ENCODE peak calls at places on chromosome 20, in four cellular contexts. One of them, this sample, is unnamed. For H3K9me3, the result is how much of the 10 kb centered on the place peaks cover.

GRCh38 chr20:46438156-46438750 is 31.8 kb upstream of the ELMO2 start:
- DNase-seq in stomach: no peak
- DNase-seq in CD4-positive, alpha-beta T cell: no peak
- DNase-seq in SK-N-SH: peak
- DNase-seq in this sample: no peak

GRCh38 chr20:63098195-63098810 is 91.5 kb upstream of the BHLHE23 start:
- DNase-seq in stomach: no peak
- DNase-seq in CD4-positive, alpha-beta T cell: no peak
- DNase-seq in SK-N-SH: no peak
- DNase-seq in this sample: peak

GRCh38 chr20:54938707-54939106 is 463.3 kb downstream of the DOK5 start:
- DNase-seq in stomach: no peak
- DNase-seq in CD4-positive, alpha-beta T cell: no peak
- DNase-seq in SK-N-SH: peak
- DNase-seq in this sample: no peak

GRCh38 chr20:63309261-63310071 is 16.5 kb downstream of the COL20A1 start:
- DNase-seq in stomach: peak
- DNase-seq in CD4-positive, alpha-beta T cell: peak
- DNase-seq in SK-N-SH: peak
- DNase-seq in this sample: no peak

GRCh38 chr20:35344354-35344837 is 52.2 kb upstream of the FAM83C start:
- DNase-seq in stomach: peak
- DNase-seq in CD4-positive, alpha-beta T cell: no peak
- DNase-seq in SK-N-SH: peak
- DNase-seq in this sample: no peak

GRCh38 chr20:32573167-32573851 is 11.8 kb downstream of the NOL4L start:
- DNase-seq in stomach: no peak
- DNase-seq in CD4-positive, alpha-beta T cell: no peak
- DNase-seq in SK-N-SH: no peak
- DNase-seq in this sample: no peak

GRCh38 chr20:33609504-33609903 is 52.6 kb upstream of the C20orf144 start:
- DNase-seq in stomach: no peak
- DNase-seq in CD4-positive, alpha-beta T cell: no peak
- DNase-seq in SK-N-SH: no peak
- DNase-seq in this sample: no peak

GRCh38 chr20:23582293-23582692 is 14.0 kb upstream of the CST9L start:
- DNase-seq in stomach: no peak
- DNase-seq in CD4-positive, alpha-beta T cell: no peak
- DNase-seq in SK-N-SH: no peak
- DNase-seq in this sample: no peak

GRCh38 chr20:46739441-46740213 is 30.2 kb downstream of the SLC2A10 start:
- DNase-seq in stomach: peak
- DNase-seq in CD4-positive, alpha-beta T cell: no peak
- DNase-seq in SK-N-SH: no peak
- DNase-seq in this sample: no peak

GRCh38 chr20:63100926-63101699 is 94.3 kb upstream of the BHLHE23 start:
- DNase-seq in stomach: no peak
- DNase-seq in CD4-positive, alpha-beta T cell: no peak
- DNase-seq in SK-N-SH: no peak
- DNase-seq in this sample: peak

GRCh38 chr20:22775671-22776139 is 191.3 kb upstream of the FOXA2 start:
- DNase-seq in stomach: no peak
- DNase-seq in CD4-positive, alpha-beta T cell: no peak
- DNase-seq in SK-N-SH: no peak
- DNase-seq in this sample: no peak

GRCh38 chr20:44039741-44040140 is 125.1 kb downstream of the TOX2 start:
- DNase-seq in stomach: peak
- DNase-seq in CD4-positive, alpha-beta T cell: no peak
- DNase-seq in SK-N-SH: no peak
- DNase-seq in this sample: no peak

GRCh38 chr20:50482396-50482890 is 27.7 kb upstream of the PTPN1 start:
- DNase-seq in stomach: no peak
- DNase-seq in CD4-positive, alpha-beta T cell: no peak
- DNase-seq in SK-N-SH: no peak
- DNase-seq in this sample: no peak
- H3K9me3 ChIP-seq in stomach: under half
- H3K9me3 ChIP-seq in CD4-positive, alpha-beta T cell: under half
- H3K9me3 ChIP-seq in SK-N-SH: under half
- H3K9me3 ChIP-seq in this sample: under half

GRCh38 chr20:61599061-61599930 is 347.2 kb downstream of the CDH4 start:
- DNase-seq in stomach: no peak
- DNase-seq in CD4-positive, alpha-beta T cell: no peak
- DNase-seq in SK-N-SH: peak
- DNase-seq in this sample: no peak

GRCh38 chr20:61600061-61600460 is 348.0 kb downstream of the CDH4 start:
- DNase-seq in stomach: no peak
- DNase-seq in CD4-positive, alpha-beta T cell: no peak
- DNase-seq in SK-N-SH: no peak
- DNase-seq in this sample: no peak

GRCh38 chr20:61603715-61604114 is 351.7 kb downstream of the CDH4 start:
- DNase-seq in stomach: no peak
- DNase-seq in CD4-positive, alpha-beta T cell: no peak
- DNase-seq in SK-N-SH: no peak
- DNase-seq in this sample: no peak

GRCh38 chr20:61601853-61602252 is 349.8 kb downstream of the CDH4 start:
- DNase-seq in stomach: no peak
- DNase-seq in CD4-positive, alpha-beta T cell: no peak
- DNase-seq in SK-N-SH: no peak
- DNase-seq in this sample: no peak

GRCh38 chr20:61601361-61601760 is 349.3 kb downstream of the CDH4 start:
- DNase-seq in stomach: no peak
- DNase-seq in CD4-positive, alpha-beta T cell: no peak
- DNase-seq in SK-N-SH: no peak
- DNase-seq in this sample: no peak
- H3K9me3 ChIP-seq in stomach: half or more
- H3K9me3 ChIP-seq in CD4-positive, alpha-beta T cell: under half
- H3K9me3 ChIP-seq in SK-N-SH: under half
- H3K9me3 ChIP-seq in this sample: under half

DNA sequence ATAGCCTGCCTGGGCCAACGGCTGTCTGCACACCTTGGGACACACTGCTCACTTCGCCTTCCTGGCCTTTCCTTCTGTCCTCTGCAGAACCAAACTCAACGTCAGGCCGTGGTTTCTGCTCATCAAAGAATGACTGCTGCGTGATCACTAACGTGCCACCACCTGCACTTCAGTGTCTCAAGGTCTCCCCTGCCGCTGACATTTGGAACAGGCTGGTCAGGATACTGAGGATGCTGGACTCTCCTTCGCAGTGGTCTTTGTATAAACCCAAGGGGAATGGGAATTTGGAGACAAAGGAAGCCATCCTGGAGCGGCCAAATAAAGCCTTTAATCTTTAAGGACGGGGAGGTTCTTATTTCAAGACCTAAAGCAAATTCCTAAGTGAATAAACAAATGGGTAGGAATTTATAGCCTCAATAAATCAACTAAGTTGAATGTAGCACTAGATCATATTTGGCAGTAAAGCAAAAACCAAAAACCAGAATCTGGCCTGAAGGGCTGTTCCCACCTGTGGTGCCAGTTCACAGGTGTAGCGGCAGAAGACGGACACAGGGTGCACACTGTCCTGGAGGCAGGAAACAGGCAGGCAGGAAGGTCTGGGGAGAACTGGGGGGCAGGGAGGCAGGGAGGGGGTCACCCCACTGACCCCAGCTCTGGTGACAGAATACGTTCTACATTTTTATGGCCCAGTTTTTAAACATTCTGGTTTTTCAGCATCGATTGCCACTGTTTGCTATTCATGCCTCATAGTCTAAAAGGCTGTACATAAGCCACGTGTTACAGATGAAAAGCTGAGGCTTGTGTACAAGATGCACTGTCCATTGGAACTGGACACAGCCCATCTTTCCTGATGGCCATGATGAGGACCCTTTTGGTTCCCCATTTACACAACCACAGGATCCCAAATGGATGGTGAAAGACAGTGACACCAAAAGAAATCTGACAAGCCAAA is 36.6 kb downstream of the ABHD12 start:
- DNase-seq in stomach: no peak
- DNase-seq in CD4-positive, alpha-beta T cell: no peak
- DNase-seq in SK-N-SH: no peak
- DNase-seq in this sample: no peak
- H3K9me3 ChIP-seq in stomach: under half
- H3K9me3 ChIP-seq in CD4-positive, alpha-beta T cell: under half
- H3K9me3 ChIP-seq in SK-N-SH: under half
- H3K9me3 ChIP-seq in this sample: under half

GRCh38 chr20:15676815-15677214 is 896.4 kb downstream of the KIF16B start:
- DNase-seq in stomach: no peak
- DNase-seq in CD4-positive, alpha-beta T cell: no peak
- DNase-seq in SK-N-SH: no peak
- DNase-seq in this sample: no peak

GRCh38 chr20:15682690-15683089 is 890.6 kb downstream of the KIF16B start:
- DNase-seq in stomach: no peak
- DNase-seq in CD4-positive, alpha-beta T cell: no peak
- DNase-seq in SK-N-SH: no peak
- DNase-seq in this sample: no peak
- H3K9me3 ChIP-seq in stomach: under half
- H3K9me3 ChIP-seq in CD4-positive, alpha-beta T cell: under half
- H3K9me3 ChIP-seq in SK-N-SH: under half
- H3K9me3 ChIP-seq in this sample: under half

GRCh38 chr20:49283176-49283702 is 5.4 kb upstream of the ZNFX1 start:
- DNase-seq in stomach: no peak
- DNase-seq in CD4-positive, alpha-beta T cell: no peak
- DNase-seq in SK-N-SH: no peak
- DNase-seq in this sample: no peak

GRCh38 chr20:49285813-49286494 is 8.1 kb upstream of the ZNFX1 start:
- DNase-seq in stomach: no peak
- DNase-seq in CD4-positive, alpha-beta T cell: no peak
- DNase-seq in SK-N-SH: no peak
- DNase-seq in this sample: no peak

GRCh38 chr20:49283703-49284625 is 6.1 kb upstream of the ZNFX1 start:
- DNase-seq in stomach: no peak
- DNase-seq in CD4-positive, alpha-beta T cell: no peak
- DNase-seq in SK-N-SH: no peak
- DNase-seq in this sample: no peak

GRCh38 chr20:49285233-49285668 is 7.4 kb upstream of the ZNFX1 start:
- DNase-seq in stomach: no peak
- DNase-seq in CD4-positive, alpha-beta T cell: no peak
- DNase-seq in SK-N-SH: no peak
- DNase-seq in this sample: no peak

DNA sequence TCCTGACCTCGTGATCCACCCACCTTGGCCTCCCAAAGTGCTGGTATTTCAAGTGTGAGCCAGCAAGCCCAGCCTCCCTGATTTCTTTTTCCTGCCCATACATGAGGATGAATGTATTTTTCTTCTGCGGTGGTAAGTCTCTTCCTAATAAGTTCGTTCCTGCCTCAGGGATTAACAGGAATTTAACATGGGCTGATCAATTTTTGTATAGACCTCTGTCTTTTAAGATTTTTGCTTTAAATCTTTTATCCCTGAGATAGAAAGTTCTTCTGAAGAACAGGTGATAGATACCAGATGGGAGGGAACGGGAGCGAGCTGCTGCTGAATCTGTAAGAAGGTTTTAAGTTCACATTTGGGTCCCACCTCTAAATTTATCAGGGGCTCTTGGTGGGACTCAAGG is 7.0 kb upstream of the ZNFX1 start:
- DNase-seq in stomach: no peak
- DNase-seq in CD4-positive, alpha-beta T cell: no peak
- DNase-seq in SK-N-SH: no peak
- DNase-seq in this sample: no peak
- H3K9me3 ChIP-seq in stomach: half or more
- H3K9me3 ChIP-seq in CD4-positive, alpha-beta T cell: half or more
- H3K9me3 ChIP-seq in SK-N-SH: under half
- H3K9me3 ChIP-seq in this sample: under half

DNA sequence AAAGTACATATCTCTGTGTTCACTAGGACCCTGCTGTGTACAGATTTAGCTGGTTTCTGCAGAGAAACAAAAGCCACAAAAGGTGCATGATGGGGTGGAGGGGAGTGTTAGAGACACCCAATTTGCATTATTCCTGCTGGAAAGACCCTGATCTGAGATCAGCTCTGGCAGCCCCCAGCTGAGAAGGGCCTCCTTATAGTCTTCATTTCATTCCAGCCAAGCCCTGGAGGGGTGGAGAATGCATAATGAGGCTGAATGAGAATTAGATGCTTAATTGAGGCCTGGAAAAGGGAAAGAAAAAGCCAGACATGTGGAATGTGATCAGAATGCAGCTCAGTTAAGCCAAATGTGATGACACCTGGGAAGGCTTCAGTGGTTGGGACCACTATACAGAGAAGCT is 545.5 kb downstream of the KIF16B start:
- DNase-seq in stomach: no peak
- DNase-seq in CD4-positive, alpha-beta T cell: no peak
- DNase-seq in SK-N-SH: no peak
- DNase-seq in this sample: no peak
- H3K9me3 ChIP-seq in stomach: under half
- H3K9me3 ChIP-seq in CD4-positive, alpha-beta T cell: under half
- H3K9me3 ChIP-seq in SK-N-SH: under half
- H3K9me3 ChIP-seq in this sample: under half

DNA sequence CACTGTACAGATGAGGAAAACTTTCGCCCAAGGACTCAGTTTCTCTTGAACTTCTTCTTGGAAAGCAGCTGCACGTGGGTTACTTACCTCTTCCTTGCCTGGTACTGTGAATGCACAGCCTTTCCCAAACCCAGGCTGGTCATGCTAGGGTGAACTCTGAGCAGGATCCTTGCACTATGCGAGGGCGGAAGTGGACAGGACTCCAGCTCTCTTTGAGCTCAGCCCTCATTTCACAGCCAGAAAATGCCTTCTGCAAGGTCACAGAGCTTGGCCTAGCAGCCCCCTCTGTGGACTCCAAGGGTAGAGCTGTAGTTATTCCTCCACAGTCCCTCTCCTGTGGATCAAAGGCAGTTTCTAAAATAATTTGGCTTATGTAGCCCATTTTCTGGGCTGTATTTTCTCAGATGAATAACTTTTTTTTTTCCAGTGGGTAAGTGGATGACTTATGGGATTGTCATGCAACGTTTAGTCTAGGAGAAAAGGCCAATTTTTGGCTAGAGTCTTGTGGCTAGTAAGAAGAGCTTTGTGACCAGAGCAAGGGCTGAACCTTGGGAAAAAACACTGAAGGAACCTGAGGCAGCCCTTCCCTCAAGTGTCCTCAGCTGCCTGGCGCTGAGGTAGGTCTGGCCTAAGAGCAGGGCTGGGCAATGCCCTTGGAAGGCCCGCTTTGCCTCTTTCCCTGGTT is 172.7 kb downstream of the SCP2D1 start:
- DNase-seq in stomach: no peak
- DNase-seq in CD4-positive, alpha-beta T cell: no peak
- DNase-seq in SK-N-SH: no peak
- DNase-seq in this sample: no peak
- H3K9me3 ChIP-seq in stomach: under half
- H3K9me3 ChIP-seq in CD4-positive, alpha-beta T cell: under half
- H3K9me3 ChIP-seq in SK-N-SH: under half
- H3K9me3 ChIP-seq in this sample: under half

This sample was measured in suprapubic skin.